ENCODE peak calls at places on chromosomes 2 and 18, in six cellular contexts. E is activated T-cell treated with anti-CD3 and anti-CD28 coated beads for 48 hours; F is SK-MEL-5; B is stimulated activated CD4-positive, alpha-beta T cell treated with anti-CD3 and anti-CD28 coated beads, Interleukin-15, amount 100 ng/mL, for 1 hour; I is activated T-helper 1 cell treated with anti-CD3 and anti-CD28 coated beads, Interleukin-2, amount 50 U/mL, for 16 hours; U is naive thymus-derived CD4-positive, alpha-beta T cell. D is an unnamed sample.

GRCh38 chr2:171260471-171261424 is 100.1 kb upstream of the TLK1 start:
- DNase-seq in E (peak), F (no peak), B (no peak), I (no peak), U (no peak), D (no peak)

GRCh38 chr2:7672027-7672684 is 754.9 kb downstream of the RNF144A start:
- DNase-seq in E (peak), F (peak), B (no peak), I (peak), U (peak), D (peak)

GRCh38 chr2:165513479-165513878 is 44.0 kb downstream of the CSRNP3 start:
- DNase-seq in E (no peak), F (no peak), B (no peak), I (no peak), U (no peak), D (no peak)

GRCh38 chr2:233853883-233854240 is 473 bp downstream of the HJURP start:
- DNase-seq in E (no peak), F (no peak), B (no peak), I (no peak), U (no peak), D (no peak)

GRCh38 chr18:6629635-6630140 is 99.8 kb upstream of the ARHGAP28 start:
- DNase-seq in E (no peak), F (no peak), B (no peak), I (no peak), U (no peak), D (no peak)

GRCh38 chr2:74532222-74532621 is 2.5 kb downstream of the HTRA2 start:
- DNase-seq in E (no peak), F (peak), B (no peak), I (no peak), U (peak), D (peak)

GRCh38 chr2:222733846-222734689 is 62.6 kb downstream of the MOGAT1 start:
- DNase-seq in E (no peak), F (peak), B (no peak), I (no peak), U (no peak), D (no peak)

GRCh38 chr2:161085041-161085598 is 75.1 kb upstream of the TANK start:
- DNase-seq in E (no peak), F (peak), B (no peak), I (no peak), U (no peak), D (no peak)

GRCh38 chr2:160742679-160743078 is 249.1 kb upstream of the RBMS1 start:
- DNase-seq in E (no peak), F (no peak), B (no peak), I (no peak), U (no peak), D (no peak)

GRCh38 chr2:55871637-55872036 is 51.9 kb downstream of the EFEMP1 start:
- DNase-seq in E (no peak), F (no peak), B (no peak), I (no peak), U (no peak), D (no peak)

GRCh38 chr2:177265386-177265690 is 811 bp upstream of the NFE2L2 start:
- DNase-seq in E (peak), F (no peak), B (no peak), I (peak), U (no peak), D (no peak)

GRCh38 chr18:44732604-44733003 is 51.9 kb downstream of the SETBP1 start:
- DNase-seq in E (no peak), F (no peak), B (no peak), I (no peak), U (no peak), D (no peak)

GRCh38 chr18:69002233-69002632 is 204.4 kb downstream of the CCDC102B start:
- DNase-seq in E (no peak), F (peak), B (no peak), I (no peak), U (no peak), D (no peak)

GRCh38 chr2:129239143-129239542 is 740.3 kb upstream of the RAB6C start:
- DNase-seq in E (no peak), F (no peak), B (no peak), I (no peak), U (no peak), D (no peak)

GRCh38 chr18:76450912-76451421 is 44.1 kb downstream of the ZNF516 start:
- DNase-seq in E (peak), F (peak), B (no peak), I (no peak), U (peak), D (peak)

GRCh38 chr18:75810481-75810880 is 383.0 kb upstream of the SMIM21 start:
- DNase-seq in E (no peak), F (no peak), B (no peak), I (no peak), U (no peak), D (no peak)

GRCh38 chr2:230160112-230160660 is 59.6 kb downstream of the SP110 start:
- DNase-seq in E (peak), F (peak), B (peak), I (peak), U (peak), D (peak)

GRCh38 chr2:42935692-42936631 is 143.6 kb upstream of the HAAO start:
- DNase-seq in E (peak), F (no peak), B (no peak), I (no peak), U (no peak), D (no peak)

GRCh38 chr18:46856975-46857374 is 60.3 kb downstream of the PIAS2 start:
- DNase-seq in E (no peak), F (peak), B (no peak), I (no peak), U (no peak), D (no peak)

GRCh38 chr2:226660524-226660923 is 139.1 kb downstream of the IRS1 start:
- DNase-seq in E (no peak), F (no peak), B (no peak), I (no peak), U (no peak), D (no peak)

GRCh38 chr2:120261387-120262006 is 8.8 kb downstream of the RALB start:
- DNase-seq in E (peak), F (no peak), B (no peak), I (no peak), U (no peak), D (no peak)

GRCh38 chr2:221606369-221606768 is 34.3 kb upstream of the EPHA4 start:
- DNase-seq in E (no peak), F (no peak), B (no peak), I (no peak), U (no peak), D (no peak)

GRCh38 chr2:217521820-217522219 is 481.0 kb downstream of the TNS1 start:
- DNase-seq in E (no peak), F (no peak), B (no peak), I (no peak), U (no peak), D (no peak)

GRCh38 chr2:166127217-166128155 is at the start of gene SCN1A:
- DNase-seq in E (no peak), F (peak), B (no peak), I (no peak), U (peak), D (peak)

D was measured in immature natural killer cell.